ENCODE peak calls at places on chromosomes 6 and 20, in five cellular contexts. U is HepG2, O is K562, J is H1, C is GM23338. Z is an unnamed sample.

GRCh38 chr6:135438907-135439535 is 58.5 kb downstream of the AHI1 start:
- DNase-seq in C (peak; percentile 62), J (no peak), O (peak; percentile 39), U (peak; percentile 30), Z (no peak)

GRCh38 chr6:151663559-151663958 is 143.9 kb upstream of the ESR1 start:
- DNase-seq in O (no peak), U (no peak), C (no peak), J (no peak), Z (no peak)

GRCh38 chr20:31926493-31926892 is 25.4 kb downstream of the PDRG1 start:
- DNase-seq in C (no peak), U (no peak), J (no peak), O (no peak), Z (no peak)

GRCh38 chr6:42020967-42021366 is 29.4 kb upstream of the TAF8 start:
- DNase-seq in C (no peak), O (no peak), U (no peak), J (no peak), Z (no peak)

GRCh38 chr6:96909826-96910225 is 12.1 kb upstream of the NDUFAF4 start:
- DNase-seq in C (no peak), O (no peak), U (no peak), J (no peak), Z (no peak)

GRCh38 chr6:138529510-138529909 is 30.2 kb upstream of the NHSL1 start:
- DNase-seq in U (no peak), C (peak; percentile 52), J (no peak), O (no peak), Z (no peak)

GRCh38 chr20:7094438-7094997 is 327.0 kb downstream of the BMP2 start:
- DNase-seq in C (peak; percentile 65), J (peak; percentile 63), U (peak; percentile 43), O (peak; percentile 36), Z (peak; percentile 64)

GRCh38 chr20:10761786-10762185 is 88.0 kb upstream of the JAG1 start:
- DNase-seq in C (no peak), J (no peak), O (no peak), U (peak; percentile 28), Z (no peak)

GRCh38 chr6:53159558-53159957 is 10.9 kb upstream of the GCM1 start:
- DNase-seq in J (no peak), C (peak; percentile 44), U (peak; percentile 33), O (no peak), Z (no peak)

GRCh38 chr6:136526196-136526930 is 23.9 kb downstream of the MAP7 start:
- DNase-seq in U (peak; percentile 6), O (no peak), C (peak; percentile 89), J (peak; percentile 72), Z (peak; percentile 72)

DNA sequence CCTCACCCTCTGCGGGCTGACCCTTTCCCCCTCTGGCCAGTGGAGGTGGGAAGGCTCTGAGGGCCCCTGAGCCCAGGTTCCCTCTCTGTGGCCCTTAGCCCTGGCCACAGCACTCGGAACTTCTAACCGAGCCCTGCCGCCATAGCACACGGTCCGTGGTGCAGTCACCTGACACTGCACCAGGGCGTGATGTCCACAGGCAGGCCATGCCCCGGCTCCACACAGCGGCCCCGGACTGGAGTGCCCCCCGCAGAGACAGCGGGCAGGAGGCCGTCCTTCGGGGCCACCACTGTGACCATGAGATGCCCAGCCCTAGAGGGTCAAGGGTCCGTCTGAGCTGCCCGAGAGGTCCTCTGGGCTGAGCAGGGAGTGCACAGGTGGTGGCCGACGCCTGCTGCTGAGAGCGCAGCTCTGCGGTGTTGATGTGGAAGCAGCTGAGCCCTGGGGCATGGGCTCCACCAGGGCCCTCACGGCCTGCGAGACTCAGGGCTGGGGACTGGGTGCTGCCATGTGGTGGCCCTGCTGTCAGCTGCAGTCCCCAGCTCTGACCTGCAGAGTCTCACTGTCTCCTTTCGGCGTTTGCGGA is 11.2 kb upstream of the BHLHE23 start:
- DNase-seq in U (no peak), C (peak; percentile 3), J (no peak), O (no peak), Z (peak; percentile 10)
- TF ChIP-seq CREB1 in U (no peak), C (no peak), J (no peak), O (no peak), Z (no peak)

GRCh38 chr6:152948150-152948768 is 34.6 kb downstream of the FBXO5 start:
- DNase-seq in J (no peak), O (no peak), C (peak; percentile 73), U (peak; percentile 54), Z (no peak)
- TF ChIP-seq CREB1 in J (no peak), O (no peak), C (no peak), U (no peak), Z (no peak)

DNA sequence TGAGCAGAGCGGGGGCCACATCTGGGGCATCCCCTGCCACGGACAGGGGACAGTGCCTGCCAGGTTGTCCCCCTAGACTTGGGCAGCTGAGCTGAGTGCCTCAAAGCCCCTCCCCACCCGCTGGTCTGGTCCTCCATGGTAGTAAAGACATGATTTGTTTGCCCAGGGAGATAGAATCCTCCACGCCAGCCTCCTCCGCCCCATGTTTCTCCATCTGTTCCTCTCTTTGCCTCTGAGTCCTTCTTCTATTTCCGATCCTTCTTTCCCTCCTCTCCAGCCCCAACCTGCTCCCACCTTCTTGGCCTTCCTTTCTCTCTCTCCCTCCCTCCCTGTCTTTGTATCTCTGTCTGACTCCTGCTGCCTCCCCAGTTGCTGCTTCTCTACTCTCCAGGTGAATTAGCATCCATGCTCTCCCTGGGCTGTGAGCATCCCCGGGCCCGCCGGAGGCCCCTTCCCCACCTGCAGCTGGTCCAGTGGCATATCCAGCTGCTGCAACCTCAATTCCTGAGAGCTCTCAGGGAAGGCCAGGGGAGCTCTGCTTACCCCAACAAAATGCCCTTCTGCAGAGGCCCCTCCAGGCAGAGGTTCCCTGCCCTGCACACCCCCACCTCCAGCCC is 45.8 kb downstream of the CPNE5 start:
- DNase-seq in U (no peak), J (no peak), O (no peak), C (peak; percentile 52), Z (peak; percentile 47)
- TF ChIP-seq CREB1 in U (no peak), J (no peak), O (no peak), C (no peak), Z (no peak)

GRCh38 chr6:30615958-30616810 is 859 bp downstream of the PPP1R10 start:
- DNase-seq in O (peak; percentile 43), C (peak; percentile 63), J (no peak), U (peak; percentile 61), Z (no peak)

GRCh38 chr6:30619561-30619960 is 1.9 kb downstream of the MRPS18B start:
- DNase-seq in O (no peak), C (no peak), J (no peak), U (no peak), Z (no peak)

GRCh38 chr6:30616811-30617564 is at the start of gene PPP1R10:
- DNase-seq in J (peak; percentile 99), C (peak; percentile 100), U (peak; percentile 100), O (peak; percentile 97), Z (peak; percentile 99)

GRCh38 chr6:30617565-30618269 is at the start of gene MRPS18B:
- DNase-seq in J (peak; percentile 92), C (peak; percentile 98), U (peak; percentile 98), O (peak; percentile 93), Z (peak; percentile 94)

DNA sequence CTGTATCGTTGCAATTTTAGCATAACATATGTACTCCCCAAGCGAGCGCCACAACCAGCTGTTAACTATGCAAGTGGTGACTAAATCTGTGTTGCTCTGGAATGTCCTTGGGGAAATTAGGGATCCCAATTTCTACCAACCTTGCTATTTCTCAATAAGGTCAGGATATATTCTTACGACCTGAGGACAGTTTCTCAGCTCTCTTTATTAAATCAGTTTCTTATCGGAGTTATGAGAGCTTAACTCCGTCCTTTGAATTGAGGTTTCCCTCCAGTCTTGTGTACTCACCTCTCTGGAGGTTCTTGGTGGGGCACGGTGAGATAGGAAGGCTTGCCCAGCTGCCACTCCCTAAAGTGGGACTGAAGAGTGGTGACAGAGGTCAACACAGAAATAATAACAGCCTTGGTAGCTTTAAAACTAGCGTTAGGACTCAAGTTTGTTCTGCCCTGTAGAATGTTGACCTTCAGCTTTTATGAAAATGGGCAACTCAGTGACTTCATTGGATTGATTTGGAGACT is 689 bp downstream of the MRPS18B start:
- DNase-seq in O (peak; percentile 48), C (no peak), U (peak; percentile 25), J (no peak), Z (no peak)
- TF ChIP-seq CREB1 in O (no peak), C (no peak), U (no peak), J (no peak), Z (no peak)

GRCh38 chr6:18179770-18180393 is 24.7 kb downstream of the KDM1B start:
- DNase-seq in U (no peak), J (no peak), O (no peak), C (no peak), Z (no peak)
- TF ChIP-seq CREB1 in U (no peak), J (no peak), O (no peak), C (no peak), Z (no peak)

GRCh38 chr6:12119085-12119588 is 107.0 kb downstream of the HIVEP1 start:
- DNase-seq in J (no peak), O (peak; percentile 28), U (no peak), C (no peak), Z (no peak)
- TF ChIP-seq CREB1 in J (no peak), O (no peak), U (no peak), C (no peak), Z (no peak)

GRCh38 chr20:62357681-62358080 is 9.4 kb downstream of the LAMA5 start:
- DNase-seq in C (no peak), U (no peak), J (no peak), O (no peak), Z (no peak)
- TF ChIP-seq CREB1 in C (no peak), U (no peak), J (no peak), O (no peak), Z (no peak)